ENCODE peak calls at places on chromosome 19, in ten cellular contexts. M is CD8-positive, alpha-beta memory T cell; Z is IMR-90; B is cardiac muscle cell; D is mesenchymal stem cell; T is neuronal stem cell; W is Peyer's patch; C is pancreas; X is psoas muscle; P is PC-3. F is an unnamed sample. For H3K4me1, the result is how much of the 10 kb centered on the place peaks cover.

GRCh38 chr19:10095622-10095947 is 6.9 kb downstream of the ANGPTL6 start:
- DNase-seq in M (no peak), Z (no peak), B (no peak), D (no peak), T (no peak), W (no peak), C (no peak), X (no peak), P (no peak), F (no peak)

GRCh38 chr19:52248256-52248655 is 21.1 kb upstream of the ZNF766 start:
- DNase-seq in M (peak), Z (peak), B (peak), D (peak), T (no peak), W (no peak), C (peak), X (peak), P (peak), F (no peak)

GRCh38 chr19:6414033-6414643 is 10.5 kb downstream of the KHSRP start:
- DNase-seq in M (no peak), Z (no peak), B (no peak), D (no peak), T (no peak), W (no peak), C (no peak), X (no peak), P (no peak), F (no peak)

GRCh38 chr19:37218592-37218935 is 550 bp downstream of the ZNF383 start:
- DNase-seq in M (no peak), Z (peak), B (no peak), D (peak), T (no peak), W (no peak), C (no peak), X (no peak), P (no peak), F (no peak)

GRCh38 chr19:18385675-18386542 is at the start of gene GDF15:
- DNase-seq in M (no peak), Z (peak), B (peak), D (peak), T (no peak), W (peak), C (peak), X (peak), P (peak), F (peak)

GRCh38 chr19:42653841-42654240 is 59.1 kb upstream of the CEACAM8 start:
- DNase-seq in M (no peak), Z (no peak), B (no peak), D (no peak), T (no peak), W (no peak), C (no peak), X (no peak), P (no peak), F (no peak)

GRCh38 chr19:32662186-32662585 is 12.8 kb downstream of the ANKRD27 start:
- DNase-seq in M (no peak), Z (peak), B (no peak), D (peak), T (no peak), W (no peak), C (no peak), X (no peak), P (no peak), F (no peak)

GRCh38 chr19:15810335-15810734 is 5.1 kb downstream of the OR10H1 start:
- DNase-seq in M (no peak), Z (no peak), B (no peak), D (no peak), T (no peak), W (no peak), C (no peak), X (no peak), P (peak), F (no peak)

GRCh38 chr19:32289566-32290210 is 55.7 kb upstream of the ZNF507 start:
- DNase-seq in M (no peak), Z (no peak), B (no peak), D (no peak), T (no peak), W (no peak), C (no peak), X (no peak), P (no peak), F (no peak)

GRCh38 chr19:485122-485521 is 11.2 kb upstream of the MADCAM1 start:
- DNase-seq in M (no peak), Z (no peak), B (no peak), D (no peak), T (no peak), W (no peak), C (no peak), X (no peak), P (no peak), F (no peak)

GRCh38 chr19:32748497-32748896 is 28.9 kb downstream of the TDRD12 start:
- DNase-seq in M (no peak), Z (no peak), B (no peak), D (no peak), T (no peak), W (no peak), C (no peak), X (no peak), P (peak), F (no peak)

GRCh38 chr19:45913874-45914830 is at the start of gene NANOS2:
- DNase-seq in M (no peak), Z (no peak), B (peak), D (no peak), T (peak), W (no peak), C (no peak), X (peak), P (peak), F (no peak)

GRCh38 chr19:47595937-47596336 is 13.0 kb upstream of the BICRA start:
- DNase-seq in M (no peak), Z (no peak), B (no peak), D (no peak), T (no peak), W (no peak), C (no peak), X (no peak), P (no peak), F (no peak)

GRCh38 chr19:3950871-3951861 is 18.3 kb downstream of the NMRK2 start:
- DNase-seq in M (no peak), Z (no peak), B (peak), D (no peak), T (no peak), W (no peak), C (peak), X (peak), P (no peak), F (no peak)

GRCh38 chr19:45152504-45153338 is 8.1 kb downstream of the NKPD1 start:
- DNase-seq in M (peak), Z (peak), B (no peak), D (no peak), T (no peak), W (peak), C (no peak), X (peak), P (no peak), F (no peak)

GRCh38 chr19:28103916-28104315 is 1109.0 kb downstream of the UQCRFS1 start:
- DNase-seq in M (no peak), Z (no peak), B (peak), D (no peak), T (peak), W (no peak), C (no peak), X (no peak), P (no peak), F (no peak)

GRCh38 chr19:16160943-16161560 is 12.3 kb downstream of the CIB3 start:
- DNase-seq in M (no peak), Z (peak), B (no peak), D (peak), T (no peak), W (no peak), C (no peak), X (no peak), P (peak), F (no peak)

GRCh38 chr19:9865732-9866627 is 30.9 kb downstream of the PIN1 start:
- DNase-seq in M (peak), Z (no peak), B (no peak), D (no peak), T (no peak), W (no peak), C (no peak), X (no peak), P (no peak), F (no peak)

GRCh38 chr19:7963566-7963965 is 20.1 kb upstream of the TIMM44 start:
- DNase-seq in M (no peak), Z (no peak), B (no peak), D (no peak), T (no peak), W (no peak), C (no peak), X (no peak), P (no peak), F (peak)

GRCh38 chr19:15562861-15563260 is 52.2 kb upstream of the CYP4F8 start:
- DNase-seq in M (no peak), Z (peak), B (no peak), D (no peak), T (no peak), W (no peak), C (no peak), X (no peak), P (peak), F (no peak)

GRCh38 chr19:3801412-3802096 is 15.4 kb upstream of the MATK start:
- DNase-seq in M (peak), Z (no peak), B (peak), D (no peak), T (peak), W (no peak), C (no peak), X (no peak), P (peak), F (peak)

GRCh38 chr19:6694147-6694815 is 24.3 kb upstream of the TNFSF14 start:
- DNase-seq in M (no peak), Z (no peak), B (no peak), D (no peak), T (no peak), W (no peak), C (no peak), X (no peak), P (no peak), F (peak)

GRCh38 chr19:35468637-35469036 is 20.6 kb downstream of the FFAR2 start:
- DNase-seq in M (peak), Z (no peak), B (peak), D (peak), T (no peak), W (peak), C (peak), X (no peak), P (peak), F (peak)

GRCh38 chr19:40103600-40103999 is 12.9 kb upstream of the ZNF780A start:
- DNase-seq in M (no peak), Z (no peak), B (no peak), D (no peak), T (no peak), W (no peak), C (no peak), X (no peak), P (no peak), F (no peak)

GRCh38 chr19:7673995-7674667 is 2.8 kb upstream of the MCEMP1 start:
- DNase-seq in M (no peak), Z (peak), B (peak), D (peak), T (no peak), W (peak), C (no peak), X (peak), P (peak), F (no peak)

GRCh38 chr19:7973883-7974282 is 30.4 kb upstream of the TIMM44 start:
- DNase-seq in M (no peak), Z (no peak), B (no peak), D (no peak), T (no peak), W (no peak), C (no peak), X (peak), P (no peak), F (peak)

GRCh38 chr19:12611361-12611699 is 610 bp downstream of the ZNF791 start:
- DNase-seq in M (no peak), Z (peak), B (peak), D (peak), T (peak), W (peak), C (peak), X (peak), P (peak), F (peak)

DNA sequence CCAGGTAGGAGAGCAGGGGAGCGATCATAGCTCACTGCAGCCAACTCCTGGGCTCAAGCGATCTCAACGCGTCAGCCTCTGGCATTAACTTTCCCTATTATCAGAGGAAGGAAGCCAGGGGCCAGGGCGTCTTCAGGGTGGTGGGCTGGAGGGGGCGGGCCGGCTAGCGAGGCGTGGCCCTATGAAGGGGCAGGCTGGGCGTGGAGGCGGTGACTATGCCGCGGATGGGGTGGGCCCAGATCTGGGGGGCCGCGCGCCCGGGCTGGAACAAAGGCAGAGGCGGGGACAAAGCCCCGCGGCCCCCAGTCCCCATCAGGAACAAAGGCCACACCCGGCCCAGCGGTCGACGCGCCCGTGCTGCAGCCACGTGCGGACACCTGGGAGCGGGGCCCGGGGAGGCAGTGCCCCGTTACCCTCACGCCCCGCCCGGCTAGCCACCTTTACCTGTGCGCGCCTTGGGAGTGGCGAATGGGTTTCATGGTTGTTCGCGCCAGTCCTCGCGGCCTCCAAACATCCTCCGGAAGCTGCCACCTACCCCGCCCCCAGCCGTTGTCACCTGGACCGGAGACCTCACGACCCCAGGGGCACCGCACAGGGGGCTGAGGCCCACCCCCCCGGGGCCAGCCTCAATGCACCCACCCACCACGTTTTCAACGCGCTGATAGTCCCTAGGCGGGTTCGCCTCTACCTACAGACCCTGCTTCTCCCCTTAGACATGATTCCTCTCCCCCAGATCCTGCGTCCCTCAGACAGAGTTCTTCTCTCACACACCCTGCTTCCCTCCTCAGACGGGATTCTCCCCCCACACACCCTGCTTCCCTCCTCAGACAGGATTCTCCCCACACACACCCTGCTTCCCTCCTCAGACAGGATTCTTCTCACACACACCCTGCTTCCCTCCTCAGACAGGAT is 5.4 kb upstream of the TRIM28 start:
- DNase-seq in M (peak), Z (no peak), B (peak), D (no peak), T (peak), W (no peak), C (no peak), X (no peak), P (no peak), F (peak)
- H3K4me3 ChIP-seq in M (peak), Z (peak), B (peak), D (no peak), T (peak), W (peak), C (no peak), X (peak), P (no peak), F (no peak)

GRCh38 chr19:43779820-43780219 is 953 bp downstream of the KCNN4 start:
- DNase-seq in M (no peak), Z (no peak), B (no peak), D (no peak), T (no peak), W (peak), C (no peak), X (no peak), P (peak), F (no peak)
- H3K4me1 ChIP-seq in M (half or more), Z (under half), B (under half), D (under half), T (under half), W (half or more), C (under half), X (under half), P (half or more), F (under half)

DNA sequence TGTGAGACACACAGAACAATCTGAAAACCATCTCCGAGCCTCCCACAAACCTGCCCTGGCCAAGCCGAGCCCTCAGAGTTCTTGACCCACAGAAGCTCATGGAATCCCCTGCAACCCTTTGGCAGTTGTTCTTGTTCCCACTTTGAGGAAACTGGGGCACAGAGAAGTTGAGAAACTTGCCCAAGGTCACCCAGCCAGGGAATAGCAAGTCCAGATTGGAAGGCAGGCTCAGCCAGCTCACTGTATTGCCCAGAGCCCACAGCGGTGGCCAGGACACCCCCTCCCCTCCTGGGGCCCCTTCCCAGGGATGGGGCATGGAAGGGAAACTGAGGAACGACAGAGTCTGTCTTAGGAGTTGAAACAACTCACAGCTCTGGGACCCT is 1.8 kb downstream of the ZSWIM4 start:
- DNase-seq in M (no peak), Z (no peak), B (no peak), D (no peak), T (no peak), W (no peak), C (no peak), X (no peak), P (no peak), F (no peak)
- H3K4me3 ChIP-seq in M (no peak), Z (peak), B (no peak), D (peak), T (no peak), W (no peak), C (no peak), X (peak), P (peak), F (peak)

DNA sequence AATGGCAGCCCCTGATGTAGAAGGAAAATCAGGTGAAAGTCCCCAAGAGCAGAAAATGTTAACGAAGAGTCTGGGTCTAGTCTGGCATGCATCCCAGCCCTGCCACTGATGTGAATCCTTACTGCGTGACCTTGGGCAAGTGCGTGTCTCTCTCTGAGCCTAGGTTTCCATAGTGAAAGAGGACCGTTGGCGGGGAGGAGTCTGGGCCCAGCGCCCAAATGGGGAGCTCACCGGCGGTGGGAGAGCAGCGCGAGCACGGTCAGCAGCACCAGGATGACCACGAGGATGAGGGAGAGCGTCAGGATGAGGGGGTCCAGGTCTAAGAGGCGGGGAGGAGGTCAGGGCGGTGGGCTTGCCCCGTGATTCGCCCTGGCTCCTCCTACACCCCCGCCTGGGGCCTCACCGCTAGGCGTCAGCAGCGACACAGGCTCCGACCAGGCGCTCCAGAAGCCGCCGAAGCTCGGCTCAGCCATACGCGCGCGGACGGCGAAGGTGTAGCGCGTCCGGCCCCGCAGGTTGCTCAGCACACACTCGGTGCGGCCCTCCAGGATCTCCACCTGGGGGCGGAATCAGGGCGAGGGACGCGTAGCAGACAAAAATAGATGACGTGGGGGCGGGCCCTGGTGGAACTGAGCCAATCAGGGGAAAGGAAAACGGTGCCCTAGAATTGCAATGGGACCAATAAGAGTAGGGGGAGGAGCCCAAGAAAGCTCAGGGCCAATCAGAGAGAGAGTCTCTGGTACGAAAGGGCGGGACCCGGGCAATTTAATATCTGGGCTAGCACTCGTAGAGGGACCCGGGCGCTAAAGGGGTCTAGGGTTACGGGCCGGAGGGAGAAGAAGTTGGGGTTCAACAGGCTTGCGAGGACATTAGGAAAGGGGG is 3.2 kb downstream of the EPOR start:
- DNase-seq in M (peak), Z (peak), B (peak), D (peak), T (peak), W (peak), C (peak), X (peak), P (peak), F (peak)
- H3K4me1 ChIP-seq in M (half or more), Z (under half), B (under half), D (half or more), T (under half), W (half or more), C (under half), X (under half), P (half or more), F (under half)

DNA sequence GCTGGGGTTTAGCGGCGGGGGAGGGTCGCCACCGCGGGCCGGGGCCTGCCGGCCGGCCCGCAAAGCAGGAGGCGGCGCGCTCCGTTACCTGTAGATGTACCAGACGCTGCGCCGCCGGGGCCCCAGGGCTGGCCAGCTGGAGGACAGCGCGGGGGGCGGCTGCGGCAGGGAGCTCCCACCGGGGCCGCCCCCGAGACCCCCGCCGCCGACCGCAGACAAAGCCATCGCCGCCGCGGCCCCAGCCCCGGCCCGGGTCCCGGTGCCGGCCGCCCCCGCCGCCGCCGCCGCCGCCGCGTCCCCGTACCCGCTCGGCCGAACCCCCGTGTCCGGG is 24.8 kb downstream of the SHANK1 start:
- DNase-seq in M (no peak), Z (no peak), B (no peak), D (no peak), T (no peak), W (no peak), C (no peak), X (no peak), P (no peak), F (no peak)
- H3K4me3 ChIP-seq in M (no peak), Z (no peak), B (no peak), D (no peak), T (no peak), W (no peak), C (no peak), X (no peak), P (no peak), F (no peak)

GRCh38 chr19:41540041-41540695 is 35.8 kb upstream of the CEACAM21 start:
- DNase-seq in M (no peak), Z (no peak), B (no peak), D (peak), T (no peak), W (no peak), C (no peak), X (no peak), P (no peak), F (no peak)
- H3K4me1 ChIP-seq in M (under half), Z (under half), B (under half), D (under half), T (under half), W (under half), C (under half), X (under half), P (under half), F (under half)

F was measured in kidney.